ENCODE peak calls at places on chromosome 3, in five cellular contexts. One of them, this sample, is unnamed. For H3K4me1, the result is how much of the 10 kb centered on the place peaks cover.

GRCh38 chr3:69425249-69425648 is 39.4 kb upstream of the FRMD4B start:
- DNase-seq in SK-N-SH: peak
- DNase-seq in esophagus squamous epithelium: no peak
- DNase-seq in Panc1: peak
- DNase-seq in body of pancreas: no peak
- DNase-seq in this sample: no peak

GRCh38 chr3:151639096-151639740 is 94.5 kb upstream of the AADACL2 start:
- DNase-seq in SK-N-SH: no peak
- DNase-seq in esophagus squamous epithelium: no peak
- DNase-seq in Panc1: no peak
- DNase-seq in body of pancreas: no peak
- DNase-seq in this sample: no peak

GRCh38 chr3:112769624-112770023 is 77.0 kb downstream of the CD200R1L start:
- DNase-seq in SK-N-SH: no peak
- DNase-seq in esophagus squamous epithelium: no peak
- DNase-seq in Panc1: no peak
- DNase-seq in body of pancreas: no peak
- DNase-seq in this sample: no peak

GRCh38 chr3:121324320-121324719 is 221.5 kb downstream of the POLQ start:
- DNase-seq in SK-N-SH: no peak
- DNase-seq in esophagus squamous epithelium: no peak
- DNase-seq in Panc1: no peak
- DNase-seq in body of pancreas: no peak
- DNase-seq in this sample: no peak

GRCh38 chr3:43621406-43621973 is 321 bp downstream of the ANO10 start:
- DNase-seq in SK-N-SH: no peak
- DNase-seq in esophagus squamous epithelium: no peak
- DNase-seq in Panc1: no peak
- DNase-seq in body of pancreas: peak
- DNase-seq in this sample: peak

GRCh38 chr3:45943207-45943846 is at the start of gene CXCR6:
- DNase-seq in SK-N-SH: no peak
- DNase-seq in esophagus squamous epithelium: no peak
- DNase-seq in Panc1: no peak
- DNase-seq in body of pancreas: no peak
- DNase-seq in this sample: no peak

GRCh38 chr3:68090571-68090970 is 436.2 kb upstream of the SUCLG2 start:
- DNase-seq in SK-N-SH: no peak
- DNase-seq in esophagus squamous epithelium: no peak
- DNase-seq in Panc1: no peak
- DNase-seq in body of pancreas: no peak
- DNase-seq in this sample: no peak

GRCh38 chr3:143171656-143172055 is 52.1 kb downstream of the CHST2 start:
- DNase-seq in SK-N-SH: no peak
- DNase-seq in esophagus squamous epithelium: no peak
- DNase-seq in Panc1: no peak
- DNase-seq in body of pancreas: no peak
- DNase-seq in this sample: no peak

GRCh38 chr3:152891678-152892077 is 56.7 kb downstream of the P2RY1 start:
- DNase-seq in SK-N-SH: no peak
- DNase-seq in esophagus squamous epithelium: no peak
- DNase-seq in Panc1: no peak
- DNase-seq in body of pancreas: no peak
- DNase-seq in this sample: no peak

GRCh38 chr3:180749796-180750195 is 70.5 kb upstream of the CCDC39 start:
- DNase-seq in SK-N-SH: no peak
- DNase-seq in esophagus squamous epithelium: no peak
- DNase-seq in Panc1: no peak
- DNase-seq in body of pancreas: no peak
- DNase-seq in this sample: no peak

DNA sequence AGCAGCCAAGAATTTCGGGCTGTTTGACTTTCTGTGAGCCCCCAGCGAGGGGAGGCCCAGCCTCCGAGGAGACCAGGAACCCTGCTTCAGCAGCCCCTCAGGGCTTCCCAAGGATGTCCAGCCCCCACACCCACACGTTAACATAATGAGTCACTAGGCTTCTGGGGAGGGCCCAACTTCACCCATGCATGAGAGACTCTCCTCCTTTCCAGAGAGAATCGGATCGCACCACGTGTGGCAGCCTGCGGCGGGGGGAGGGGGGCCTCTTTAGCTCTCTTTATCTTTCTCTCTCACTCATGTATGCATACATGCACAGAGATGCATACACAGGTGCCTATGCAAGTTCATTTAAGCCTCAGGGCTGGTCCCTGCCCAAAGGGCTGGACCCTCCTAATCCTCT is 3.1 kb upstream of the AP2M1 start:
- DNase-seq in SK-N-SH: no peak
- DNase-seq in esophagus squamous epithelium: no peak
- DNase-seq in Panc1: no peak
- DNase-seq in body of pancreas: no peak
- DNase-seq in this sample: peak
- H3K27ac ChIP-seq in SK-N-SH: no peak
- H3K27ac ChIP-seq in esophagus squamous epithelium: peak
- H3K27ac ChIP-seq in Panc1: no peak
- H3K27ac ChIP-seq in body of pancreas: no peak
- H3K27ac ChIP-seq in this sample: no peak

GRCh38 chr3:125115640-125116039 is 59.8 kb upstream of the HEG1 start:
- DNase-seq in SK-N-SH: no peak
- DNase-seq in esophagus squamous epithelium: no peak
- DNase-seq in Panc1: no peak
- DNase-seq in body of pancreas: no peak
- DNase-seq in this sample: no peak

GRCh38 chr3:125118600-125118999 is 62.8 kb upstream of the HEG1 start:
- DNase-seq in SK-N-SH: no peak
- DNase-seq in esophagus squamous epithelium: no peak
- DNase-seq in Panc1: no peak
- DNase-seq in body of pancreas: no peak
- DNase-seq in this sample: no peak

GRCh38 chr3:125116311-125117069 is 60.7 kb upstream of the HEG1 start:
- DNase-seq in SK-N-SH: no peak
- DNase-seq in esophagus squamous epithelium: no peak
- DNase-seq in Panc1: no peak
- DNase-seq in body of pancreas: no peak
- DNase-seq in this sample: no peak

GRCh38 chr3:125119752-125120369 is 64.1 kb upstream of the HEG1 start:
- DNase-seq in SK-N-SH: no peak
- DNase-seq in esophagus squamous epithelium: no peak
- DNase-seq in Panc1: no peak
- DNase-seq in body of pancreas: no peak
- DNase-seq in this sample: no peak

DNA sequence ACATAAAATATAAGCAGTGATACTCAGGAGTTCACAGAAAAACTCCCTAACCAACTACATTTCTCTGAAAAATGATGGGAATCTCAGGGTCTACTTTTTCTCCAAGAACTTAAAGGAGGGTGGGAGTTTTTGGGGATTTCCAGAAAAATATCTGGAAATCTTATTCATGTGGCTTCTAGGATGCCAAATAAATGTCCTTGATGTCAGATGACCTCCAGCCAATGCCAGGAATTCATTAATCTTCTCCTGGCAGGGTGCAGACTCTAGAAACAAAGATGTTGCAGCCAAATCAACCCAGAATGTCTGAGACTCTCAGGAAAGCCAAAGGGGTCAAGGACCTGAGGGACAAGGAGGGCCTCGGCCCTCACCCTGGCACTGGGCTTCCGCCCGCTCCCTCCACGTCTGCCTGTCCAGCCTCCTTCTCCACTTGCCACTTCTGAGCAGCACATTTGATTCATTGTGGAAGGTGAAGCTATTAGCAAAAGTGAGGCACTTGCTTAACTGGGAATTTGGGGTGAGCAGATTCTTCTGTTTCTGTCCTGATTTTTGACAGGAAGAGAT is 61.9 kb upstream of the HEG1 start:
- DNase-seq in SK-N-SH: no peak
- DNase-seq in esophagus squamous epithelium: no peak
- DNase-seq in Panc1: no peak
- DNase-seq in body of pancreas: no peak
- DNase-seq in this sample: no peak
- H3K4me1 ChIP-seq in SK-N-SH: under half
- H3K4me1 ChIP-seq in esophagus squamous epithelium: under half
- H3K4me1 ChIP-seq in Panc1: half or more
- H3K4me1 ChIP-seq in body of pancreas: under half
- H3K4me1 ChIP-seq in this sample: under half

GRCh38 chr3:4754180-4755086 is 224.8 kb upstream of the BHLHE40 start:
- DNase-seq in SK-N-SH: no peak
- DNase-seq in esophagus squamous epithelium: no peak
- DNase-seq in Panc1: no peak
- DNase-seq in body of pancreas: no peak
- DNase-seq in this sample: no peak
- H3K27ac ChIP-seq in SK-N-SH: no peak
- H3K27ac ChIP-seq in esophagus squamous epithelium: peak
- H3K27ac ChIP-seq in Panc1: no peak
- H3K27ac ChIP-seq in body of pancreas: no peak
- H3K27ac ChIP-seq in this sample: no peak

DNA sequence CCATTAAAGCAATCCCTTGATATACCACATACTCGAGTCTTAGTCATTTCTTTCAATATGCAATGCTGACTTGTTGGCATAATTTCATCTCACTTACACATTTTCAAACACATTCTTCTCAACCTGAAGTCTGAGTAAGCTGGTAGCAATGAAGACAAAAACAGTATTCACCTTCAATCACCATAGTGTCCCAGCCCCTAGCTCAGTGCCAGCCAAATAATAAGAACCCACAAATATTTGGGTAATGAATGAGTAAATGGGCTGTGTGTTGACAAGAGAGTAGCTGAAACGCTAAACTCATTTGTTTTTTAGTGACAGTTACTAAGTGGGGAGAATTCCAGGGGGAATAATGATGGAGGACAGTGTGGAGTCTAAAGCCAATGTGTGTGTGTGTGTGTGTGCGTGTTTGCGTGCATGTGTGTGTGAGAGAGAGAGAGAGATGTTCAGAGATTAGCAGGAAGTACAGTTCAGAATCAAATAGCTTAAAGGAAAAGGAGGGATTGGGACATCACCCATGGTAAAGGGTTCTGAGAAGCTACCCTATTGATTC is 165.7 kb downstream of the GAP43 start:
- DNase-seq in SK-N-SH: no peak
- DNase-seq in esophagus squamous epithelium: no peak
- DNase-seq in Panc1: no peak
- DNase-seq in body of pancreas: no peak
- DNase-seq in this sample: peak
- H3K4me1 ChIP-seq in SK-N-SH: under half
- H3K4me1 ChIP-seq in esophagus squamous epithelium: under half
- H3K4me1 ChIP-seq in Panc1: under half
- H3K4me1 ChIP-seq in body of pancreas: under half
- H3K4me1 ChIP-seq in this sample: half or more

DNA sequence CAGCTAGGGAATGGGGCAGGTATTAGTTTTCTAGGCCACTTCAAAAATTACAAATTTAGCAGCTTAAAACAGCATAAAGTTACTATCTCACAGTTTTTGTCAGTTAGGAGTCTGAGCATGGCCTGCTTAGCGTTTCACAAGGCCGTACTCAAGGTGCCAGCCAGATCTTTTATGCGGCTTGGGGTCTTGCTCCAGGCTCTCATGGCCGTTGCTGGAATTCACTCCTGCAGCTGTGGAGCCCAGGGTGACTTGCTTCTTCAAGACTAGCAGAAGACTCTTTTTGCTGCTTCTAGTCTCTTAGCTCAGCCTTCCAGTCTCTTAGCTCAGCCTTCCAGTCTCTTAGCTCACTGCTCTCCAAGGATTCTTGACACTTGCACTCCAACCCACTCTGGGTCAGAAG is 242.1 kb upstream of the CTDSPL start:
- DNase-seq in SK-N-SH: no peak
- DNase-seq in esophagus squamous epithelium: no peak
- DNase-seq in Panc1: no peak
- DNase-seq in body of pancreas: no peak
- DNase-seq in this sample: no peak
- H3K27ac ChIP-seq in SK-N-SH: no peak
- H3K27ac ChIP-seq in esophagus squamous epithelium: no peak
- H3K27ac ChIP-seq in Panc1: no peak
- H3K27ac ChIP-seq in body of pancreas: no peak
- H3K27ac ChIP-seq in this sample: no peak

DNA sequence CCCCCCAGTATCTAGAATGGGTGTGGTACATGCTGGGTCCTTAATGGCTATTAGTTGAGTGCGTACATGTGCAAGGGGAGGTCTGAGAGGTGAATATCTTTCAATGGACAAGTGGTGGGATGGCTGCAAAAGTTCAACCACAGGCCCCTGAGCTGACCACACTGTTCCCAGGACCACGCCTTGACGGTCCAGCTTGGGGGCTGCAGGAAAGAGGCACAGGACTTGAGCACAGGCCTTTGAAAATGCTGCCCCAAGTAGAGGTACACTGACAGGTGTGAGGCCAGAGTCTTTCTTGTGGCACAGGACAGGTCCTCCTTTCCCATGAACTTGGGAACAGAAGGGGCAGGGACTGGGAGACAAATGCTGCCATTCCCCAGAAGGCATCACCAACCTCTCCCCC is 24.0 kb downstream of the AMOTL2 start:
- DNase-seq in SK-N-SH: no peak
- DNase-seq in esophagus squamous epithelium: no peak
- DNase-seq in Panc1: no peak
- DNase-seq in body of pancreas: no peak
- DNase-seq in this sample: no peak
- H3K4me1 ChIP-seq in SK-N-SH: under half
- H3K4me1 ChIP-seq in esophagus squamous epithelium: under half
- H3K4me1 ChIP-seq in Panc1: under half
- H3K4me1 ChIP-seq in body of pancreas: half or more
- H3K4me1 ChIP-seq in this sample: under half

DNA sequence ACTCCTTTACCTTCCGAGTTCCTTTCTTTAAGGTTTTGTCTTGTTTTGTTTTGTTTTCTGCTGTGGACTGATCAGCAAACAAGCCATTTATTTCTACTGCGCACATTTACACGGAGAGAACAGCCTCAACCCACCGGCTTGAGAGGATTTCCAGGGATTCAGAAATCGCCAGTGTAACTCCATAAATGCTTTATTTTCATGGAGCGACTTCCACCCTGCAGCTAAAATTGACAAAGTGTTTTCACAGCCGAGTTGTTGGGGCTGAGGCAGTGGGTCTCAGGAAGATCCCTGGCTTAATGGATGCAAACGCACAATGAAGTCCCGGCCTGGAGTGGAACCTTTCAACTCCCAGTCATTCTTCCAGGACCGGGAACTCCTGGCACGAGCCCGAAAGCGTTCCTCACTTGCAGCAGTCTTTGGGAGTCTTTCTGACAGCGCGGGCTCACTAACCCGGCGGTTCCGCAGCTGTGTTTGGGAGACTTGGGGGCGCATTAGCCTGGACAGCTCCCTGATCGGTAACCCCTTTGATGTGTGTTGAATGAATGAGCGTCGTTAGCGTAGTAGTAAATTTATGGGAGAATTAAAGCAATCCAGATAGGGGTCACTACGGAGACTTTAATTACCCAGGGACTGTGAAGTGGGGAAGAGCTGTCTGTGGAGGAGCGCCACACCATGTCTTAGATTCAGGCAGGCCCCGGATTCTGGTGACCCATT is 785 bp upstream of the MYRIP start:
- DNase-seq in SK-N-SH: peak
- DNase-seq in esophagus squamous epithelium: peak
- DNase-seq in Panc1: no peak
- DNase-seq in body of pancreas: peak
- DNase-seq in this sample: no peak
- H3K27ac ChIP-seq in SK-N-SH: no peak
- H3K27ac ChIP-seq in esophagus squamous epithelium: peak
- H3K27ac ChIP-seq in Panc1: no peak
- H3K27ac ChIP-seq in body of pancreas: peak
- H3K27ac ChIP-seq in this sample: no peak